ENCODE peak calls at places on chromosomes 3 and 15, in five cellular contexts. L is EH; B is globus pallidus; M is activated naive CD4-positive, alpha-beta T cell; P is NCI-H524. K is an unnamed sample.

GRCh38 chr3:38006031-38006430 is 15.4 kb downstream of the VILL start:
- DNase-seq in L (no peak), B (no peak), M (no peak), P (no peak), K (no peak)

GRCh38 chr15:73538563-73539211 is 94.5 kb downstream of the NPTN start:
- DNase-seq in L (no peak), M (no peak), P (no peak), B (no peak), K (no peak)

GRCh38 chr3:171508676-171509075 is 48.5 kb upstream of the TNIK start:
- DNase-seq in B (no peak), L (no peak), M (no peak), P (peak; percentile 77), K (no peak)

GRCh38 chr3:24396338-24396737 is 98.3 kb downstream of the THRB start:
- DNase-seq in B (no peak), M (no peak), P (no peak), L (no peak), K (no peak)

GRCh38 chr15:75696854-75697259 is 15.8 kb downstream of the CSPG4 start:
- DNase-seq in P (no peak), M (no peak), L (no peak), B (no peak), K (no peak)

GRCh38 chr3:173660645-173661299 is 263.2 kb downstream of the NLGN1 start:
- DNase-seq in M (no peak), P (no peak), B (no peak), L (peak; percentile 82), K (peak; percentile 42)

GRCh38 chr3:47012342-47013230 is 33.1 kb downstream of the NBEAL2 start:
- DNase-seq in P (peak; percentile 81), B (no peak), L (no peak), M (no peak), K (no peak)

GRCh38 chr3:154112146-154112545 is 9.0 kb upstream of the ARHGEF26 start:
- DNase-seq in M (no peak), P (no peak), L (no peak), B (no peak), K (no peak)

GRCh38 chr15:70328137-70329115 is 230.7 kb upstream of the TLE3 start:
- DNase-seq in M (no peak), B (peak; percentile 60), L (peak; percentile 83), P (no peak), K (peak; percentile 85)

GRCh38 chr15:81752149-81752942 is 293.5 kb downstream of the MEX3B start:
- DNase-seq in P (peak; percentile 99), B (peak; percentile 61), M (no peak), L (peak; percentile 22), K (peak; percentile 27)

GRCh38 chr3:161500057-161500836 is 3.6 kb downstream of the OTOL1 start:
- DNase-seq in M (no peak), L (no peak), B (no peak), P (no peak), K (peak; percentile 10)